ENCODE peak calls at places on chromosomes 1 and 21, in nine cellular contexts. Z, H, E, T, N, O, B, L and C are unnamed samples.

GRCh38 chr1:48677306-48678287 is 99.1 kb downstream of the BEND5 start:
- DNase-seq in Z (peak), H (peak), E (peak), T (peak), N (no peak), O (peak), B (peak), L (no peak), C (peak)

GRCh38 chr1:223401873-223402789 is 8.9 kb downstream of the CCDC185 start:
- DNase-seq in Z (no peak), H (no peak), E (no peak), T (no peak), N (no peak), O (no peak), B (no peak), L (no peak), C (peak)

GRCh38 chr1:222734740-222735139 is 2.3 kb upstream of the FAM177B start:
- DNase-seq in Z (no peak), H (no peak), E (no peak), T (no peak), N (no peak), O (no peak), B (no peak), L (no peak), C (no peak)

GRCh38 chr1:214187152-214187900 is 93.6 kb upstream of the SMYD2 start:
- DNase-seq in Z (no peak), H (no peak), E (no peak), T (no peak), N (no peak), O (no peak), B (peak), L (no peak), C (no peak)

GRCh38 chr1:31529999-31530705 is 46.2 kb upstream of the TINAGL1 start:
- DNase-seq in Z (no peak), H (no peak), E (no peak), T (no peak), N (no peak), O (no peak), B (no peak), L (no peak), C (no peak)

GRCh38 chr1:99696616-99697015 is 50.7 kb downstream of the PALMD start:
- DNase-seq in Z (no peak), H (no peak), E (no peak), T (no peak), N (no peak), O (no peak), B (no peak), L (no peak), C (no peak)

GRCh38 chr1:213122514-213122929 is 71.5 kb downstream of the RPS6KC1 start:
- DNase-seq in Z (no peak), H (peak), E (no peak), T (no peak), N (no peak), O (no peak), B (peak), L (no peak), C (no peak)

GRCh38 chr21:37435120-37435519 is 68.5 kb downstream of the DYRK1A start:
- DNase-seq in Z (no peak), H (peak), E (no peak), T (peak), N (peak), O (peak), B (peak), L (peak), C (peak)

GRCh38 chr1:232620356-232620841 is 9.5 kb downstream of the SIPA1L2 start:
- DNase-seq in Z (peak), H (peak), E (no peak), T (peak), N (no peak), O (peak), B (peak), L (no peak), C (no peak)

GRCh38 chr1:157678721-157679120 is 21.8 kb downstream of the FCRL3 start:
- DNase-seq in Z (no peak), H (no peak), E (no peak), T (no peak), N (no peak), O (no peak), B (no peak), L (no peak), C (peak)

GRCh38 chr1:152313319-152313801 is 11.7 kb downstream of the FLG start:
- DNase-seq in Z (no peak), H (no peak), E (no peak), T (no peak), N (no peak), O (no peak), B (no peak), L (no peak), C (no peak)

GRCh38 chr1:10168912-10169514 is 41.4 kb upstream of the KIF1B start:
- DNase-seq in Z (no peak), H (no peak), E (no peak), T (no peak), N (no peak), O (no peak), B (no peak), L (no peak), C (no peak)

GRCh38 chr1:115953180-115953579 is 23.1 kb upstream of the SLC22A15 start:
- DNase-seq in Z (no peak), H (no peak), E (no peak), T (no peak), N (no peak), O (no peak), B (no peak), L (no peak), C (no peak)

GRCh38 chr1:83834621-83835264 is 164.2 kb downstream of the TTLL7 start:
- DNase-seq in Z (no peak), H (no peak), E (no peak), T (no peak), N (no peak), O (no peak), B (peak), L (no peak), C (no peak)
- TF ChIP-seq CTCF in Z (no peak), H (no peak), E (no peak), T (no peak), N (no peak), O (no peak), B (no peak), L (no peak), C (peak)

DNA sequence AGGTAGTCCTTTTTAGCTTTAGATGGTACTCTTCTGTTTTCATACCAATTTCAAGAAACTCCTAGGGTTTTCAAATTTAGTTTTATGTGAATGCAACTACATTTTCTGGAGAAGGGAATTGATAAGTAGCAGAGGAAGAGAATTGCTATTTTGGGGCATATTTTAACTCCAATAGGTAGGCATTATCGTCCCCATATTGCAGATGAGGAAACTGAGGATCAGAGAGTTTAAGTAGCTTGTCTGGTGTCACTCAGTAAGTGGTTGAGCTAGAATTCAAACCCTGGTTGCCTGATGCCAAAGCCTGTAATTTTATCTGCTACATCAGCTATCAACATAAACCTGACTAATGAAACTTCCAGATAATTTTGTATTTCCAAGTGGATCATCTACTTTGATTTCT is 1.9 kb downstream of the NFYC start:
- DNase-seq in Z (no peak), H (no peak), E (no peak), T (no peak), N (no peak), O (no peak), B (no peak), L (no peak), C (no peak)
- H3K27ac ChIP-seq in Z (no peak), H (no peak), E (no peak), T (peak), N (no peak), O (peak), B (no peak), L (peak), C (no peak)

GRCh38 chr1:149937779-149938178 is 1.1 kb upstream of the MTMR11 start:
- DNase-seq in Z (no peak), H (peak), E (no peak), T (no peak), N (no peak), O (no peak), B (no peak), L (no peak), C (no peak)

GRCh38 chr1:149940427-149940826 is 3.7 kb upstream of the MTMR11 start:
- DNase-seq in Z (no peak), H (no peak), E (no peak), T (no peak), N (no peak), O (no peak), B (no peak), L (no peak), C (no peak)

GRCh38 chr1:149942885-149943284 is 6.2 kb upstream of the MTMR11 start:
- DNase-seq in Z (no peak), H (no peak), E (no peak), T (no peak), N (no peak), O (no peak), B (no peak), L (no peak), C (no peak)

GRCh38 chr1:149945206-149945605 is 8.5 kb upstream of the MTMR11 start:
- DNase-seq in Z (no peak), H (no peak), E (no peak), T (no peak), N (no peak), O (no peak), B (no peak), L (no peak), C (no peak)

DNA sequence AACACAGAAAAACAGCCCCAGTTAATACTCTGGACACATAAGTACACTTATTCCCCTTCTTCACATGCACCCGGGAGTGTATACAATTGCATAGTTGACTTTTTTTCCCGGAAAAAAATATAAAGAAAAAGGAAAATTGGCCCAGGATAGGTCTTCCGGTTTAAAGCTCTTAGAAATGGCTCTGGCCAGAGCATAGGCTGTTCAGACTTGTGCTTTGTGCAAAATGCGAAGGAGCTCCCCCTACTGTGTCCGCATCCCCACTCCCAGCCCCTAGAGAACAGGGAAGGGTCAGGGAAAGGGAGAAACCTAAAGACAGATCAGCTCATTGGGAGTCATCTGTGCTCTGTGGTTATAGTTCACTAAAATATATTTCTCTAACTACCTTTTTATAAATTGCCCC is 5.5 kb upstream of the MTMR11 start:
- DNase-seq in Z (no peak), H (peak), E (no peak), T (no peak), N (no peak), O (no peak), B (peak), L (no peak), C (peak)
- TF ChIP-seq CTCF in Z (no peak), H (peak), E (no peak), T (peak), N (no peak), O (peak), B (peak), L (no peak), C (peak)

DNA sequence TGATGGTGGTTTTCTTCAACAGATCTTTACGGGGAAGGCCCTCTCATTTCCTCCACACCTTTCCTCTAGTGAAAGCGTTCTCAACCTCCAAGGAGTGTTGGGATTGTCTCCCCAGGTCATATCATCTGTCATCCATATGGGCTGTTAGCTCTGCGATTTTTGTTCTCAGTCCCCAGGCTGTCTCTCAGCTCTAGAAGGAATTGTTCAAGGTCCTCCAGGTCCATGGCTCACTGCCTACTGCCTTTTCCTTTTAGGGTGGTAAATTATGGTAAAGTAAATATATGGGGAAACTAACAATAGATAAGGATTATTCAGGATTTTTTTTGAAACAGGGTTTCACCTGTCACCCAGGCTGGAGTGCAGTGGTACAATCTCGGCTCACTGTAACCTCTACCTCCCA is 37.6 kb downstream of the ELF3 start:
- DNase-seq in Z (no peak), H (no peak), E (no peak), T (no peak), N (no peak), O (no peak), B (no peak), L (no peak), C (no peak)
- H3K27ac ChIP-seq in Z (no peak), H (peak), E (no peak), T (no peak), N (no peak), O (no peak), B (no peak), L (no peak), C (no peak)

DNA sequence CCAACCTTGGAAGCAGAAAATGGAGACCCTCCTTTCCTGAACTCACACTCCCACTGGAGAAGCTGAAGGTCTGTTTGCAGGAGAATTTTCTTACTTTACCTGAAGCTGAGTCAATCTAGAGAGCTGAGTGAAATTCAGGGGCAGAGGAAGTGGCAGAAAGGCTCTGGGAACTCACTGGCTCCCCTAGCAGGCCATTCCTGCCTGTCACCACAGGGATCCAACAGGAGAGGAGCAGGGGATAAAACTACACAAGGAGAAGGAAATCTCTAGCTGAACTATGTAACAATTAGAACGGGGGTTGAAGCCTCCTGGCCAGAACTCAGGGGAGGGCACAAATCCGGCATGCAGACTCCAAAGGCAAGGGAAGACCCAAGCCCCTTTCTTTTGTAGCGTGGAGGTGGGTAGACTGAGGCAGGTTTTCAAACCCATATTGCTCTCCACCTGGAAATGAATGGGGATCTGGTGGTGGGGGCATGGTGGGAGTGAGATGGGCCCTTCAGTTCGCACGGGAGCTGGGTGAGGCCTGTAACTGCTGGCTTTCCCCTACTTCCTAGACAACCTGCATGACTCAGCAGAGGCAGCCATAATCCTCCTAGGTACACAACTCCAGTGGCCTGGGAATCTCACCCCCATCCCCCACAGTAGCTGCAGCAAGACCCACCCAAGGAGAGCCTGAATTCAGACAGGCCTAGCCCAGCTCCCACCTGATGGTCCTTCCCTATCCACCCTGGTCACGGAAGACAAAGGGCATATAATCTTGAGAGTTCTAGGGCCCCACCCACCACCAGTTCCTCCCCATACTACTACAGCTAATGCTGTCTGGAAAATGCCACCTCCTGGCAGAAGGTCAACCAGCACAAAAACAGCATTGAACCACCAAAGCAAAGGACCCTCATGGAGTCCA is 158.1 kb downstream of the LTN1 start:
- DNase-seq in Z (no peak), H (no peak), E (no peak), T (no peak), N (no peak), O (no peak), B (peak), L (no peak), C (no peak)
- TF ChIP-seq CTCF in Z (no peak), H (no peak), E (no peak), T (no peak), N (no peak), O (no peak), B (peak), L (no peak), C (no peak)

GRCh38 chr1:119646521-119647227 is 1.4 kb downstream of the ZNF697 start:
- DNase-seq in Z (no peak), H (peak), E (no peak), T (no peak), N (no peak), O (no peak), B (no peak), L (no peak), C (no peak)
- H3K27ac ChIP-seq in Z (no peak), H (peak), E (no peak), T (no peak), N (no peak), O (no peak), B (peak), L (no peak), C (peak)

GRCh38 chr1:153626929-153627796 is at the start of gene S100A13:
- DNase-seq in Z (peak), H (peak), E (peak), T (peak), N (no peak), O (peak), B (peak), L (no peak), C (peak)
- TF ChIP-seq CTCF in Z (no peak), H (peak), E (peak), T (peak), N (no peak), O (peak), B (peak), L (peak), C (peak)

DNA sequence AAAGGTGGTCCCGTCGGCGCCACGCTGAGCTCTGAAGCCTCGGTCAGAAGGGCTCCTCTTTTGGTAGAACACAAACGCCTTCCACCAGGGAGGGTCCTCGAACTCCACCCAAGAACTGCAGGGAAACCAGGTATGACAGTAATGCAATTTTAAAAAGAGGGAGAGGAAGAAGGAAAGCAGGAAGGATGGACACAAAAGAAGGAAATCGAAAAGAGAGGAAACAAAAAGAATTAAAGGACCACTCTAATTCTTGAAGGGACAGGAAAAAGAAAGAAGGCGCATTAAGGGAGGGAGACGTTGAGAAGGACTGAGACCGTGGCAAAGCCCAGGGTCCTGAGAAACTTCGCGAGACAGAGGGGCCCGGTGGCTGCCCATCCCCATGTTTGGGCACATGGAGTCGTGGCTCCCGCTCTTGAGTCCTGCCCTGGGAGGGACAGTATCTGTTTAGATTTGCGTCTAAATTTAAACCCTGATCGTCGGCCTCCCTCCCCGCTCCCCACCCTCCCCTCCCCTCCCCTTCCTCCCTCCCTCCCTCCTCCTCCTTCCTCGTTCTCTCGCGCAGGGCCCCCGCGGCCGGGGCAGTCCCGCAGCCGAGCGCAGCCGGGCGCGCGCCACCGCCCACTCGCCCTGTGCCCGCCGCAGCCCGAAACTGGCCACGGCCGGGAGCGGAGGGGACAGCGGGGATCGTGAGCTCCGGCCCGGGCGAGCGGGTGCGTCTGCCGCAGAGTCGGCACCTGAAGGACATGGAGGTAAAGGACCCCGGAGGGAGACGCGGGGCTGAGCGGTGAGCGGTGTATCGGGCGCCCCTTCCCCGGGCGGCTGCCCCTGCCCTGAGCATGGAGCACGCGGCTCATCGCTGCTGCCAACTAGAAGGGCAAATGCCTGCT is at the start of gene RCSD1:
- DNase-seq in Z (no peak), H (no peak), E (peak), T (peak), N (no peak), O (peak), B (peak), L (no peak), C (no peak)
- H3K27ac ChIP-seq in Z (peak), H (no peak), E (peak), T (peak), N (peak), O (peak), B (no peak), L (peak), C (no peak)

DNA sequence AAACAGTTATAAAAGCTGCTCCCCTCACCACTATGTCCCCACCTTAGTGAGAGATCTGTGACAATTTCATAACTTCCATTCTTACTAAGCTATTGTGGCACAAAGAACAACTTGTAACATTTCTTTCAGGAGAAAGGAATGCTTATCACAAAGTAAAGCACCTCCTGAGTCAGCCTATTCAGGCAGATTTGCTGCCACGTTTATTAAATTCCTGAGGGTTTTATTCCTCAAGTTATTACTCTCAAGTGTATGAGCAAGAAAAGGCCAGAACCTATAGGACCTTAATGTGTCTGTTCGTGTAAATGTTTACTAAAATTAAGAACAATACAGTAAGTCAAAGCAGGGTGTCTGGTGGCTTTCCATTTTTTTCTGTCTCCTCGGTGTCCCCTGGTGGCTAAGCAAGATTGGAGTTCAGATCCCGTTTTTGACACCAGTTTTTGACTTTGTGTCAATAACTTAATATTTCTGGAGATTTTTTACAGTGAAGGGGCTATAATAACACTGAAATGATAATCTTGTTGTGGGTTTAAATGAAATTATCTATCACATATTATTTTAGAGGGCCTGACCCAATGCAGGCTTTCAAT is 1539.6 kb downstream of the BRINP3 start:
- DNase-seq in Z (no peak), H (no peak), E (no peak), T (no peak), N (no peak), O (no peak), B (peak), L (no peak), C (peak)
- TF ChIP-seq CTCF in Z (no peak), H (peak), E (no peak), T (no peak), N (no peak), O (no peak), B (peak), L (no peak), C (no peak)